ENCODE peak calls at places on chromosome 4, in six cellular contexts. One of them, this sample, is unnamed.

GRCh38 chr4:52983563-52984303 is 121.6 kb downstream of the RASL11B start:
- DNase-seq in Jurkat, Clone E6-1: peak; percentile 54
- DNase-seq in A549: peak; percentile 48
- DNase-seq in AG04450: peak; percentile 21
- DNase-seq in left ventricle myocardium inferior: no peak
- DNase-seq in brain microvascular endothelial cell: peak; percentile 45
- DNase-seq in this sample: peak; percentile 50

GRCh38 chr4:112119358-112119783 is 25.9 kb upstream of the FAM241A start:
- DNase-seq in Jurkat, Clone E6-1: no peak
- DNase-seq in A549: no peak
- DNase-seq in AG04450: no peak
- DNase-seq in left ventricle myocardium inferior: no peak
- DNase-seq in brain microvascular endothelial cell: no peak
- DNase-seq in this sample: no peak

GRCh38 chr4:181525641-181526040 is 717.6 kb upstream of the TENM3 start:
- DNase-seq in Jurkat, Clone E6-1: no peak
- DNase-seq in A549: no peak
- DNase-seq in AG04450: no peak
- DNase-seq in left ventricle myocardium inferior: no peak
- DNase-seq in brain microvascular endothelial cell: no peak
- DNase-seq in this sample: no peak

GRCh38 chr4:57081651-57082349 is 28.4 kb downstream of the IGFBP7 start:
- DNase-seq in Jurkat, Clone E6-1: no peak
- DNase-seq in A549: no peak
- DNase-seq in AG04450: no peak
- DNase-seq in left ventricle myocardium inferior: no peak
- DNase-seq in brain microvascular endothelial cell: no peak
- DNase-seq in this sample: no peak

GRCh38 chr4:5730993-5731975 is 20.3 kb downstream of the EVC start:
- DNase-seq in Jurkat, Clone E6-1: no peak
- DNase-seq in A549: no peak
- DNase-seq in AG04450: no peak
- DNase-seq in left ventricle myocardium inferior: no peak
- DNase-seq in brain microvascular endothelial cell: no peak
- DNase-seq in this sample: no peak

GRCh38 chr4:148776944-148777343 is 334.7 kb upstream of the NR3C2 start:
- DNase-seq in Jurkat, Clone E6-1: no peak
- DNase-seq in A549: no peak
- DNase-seq in AG04450: peak; percentile 11
- DNase-seq in left ventricle myocardium inferior: no peak
- DNase-seq in brain microvascular endothelial cell: peak; percentile 12
- DNase-seq in this sample: no peak

GRCh38 chr4:112817933-112818921 is 181.3 kb downstream of the LARP7 start:
- DNase-seq in Jurkat, Clone E6-1: no peak
- DNase-seq in A549: peak; percentile 74
- DNase-seq in AG04450: peak; percentile 56
- DNase-seq in left ventricle myocardium inferior: peak; percentile 34
- DNase-seq in brain microvascular endothelial cell: peak; percentile 96
- DNase-seq in this sample: no peak

GRCh38 chr4:184755278-184755677 is 21.4 kb upstream of the CENPU start:
- DNase-seq in Jurkat, Clone E6-1: no peak
- DNase-seq in A549: no peak
- DNase-seq in AG04450: no peak
- DNase-seq in left ventricle myocardium inferior: no peak
- DNase-seq in brain microvascular endothelial cell: peak; percentile 40
- DNase-seq in this sample: no peak

GRCh38 chr4:151993521-151993920 is 232.7 kb upstream of the GATB start:
- DNase-seq in Jurkat, Clone E6-1: no peak
- DNase-seq in A549: no peak
- DNase-seq in AG04450: no peak
- DNase-seq in left ventricle myocardium inferior: no peak
- DNase-seq in brain microvascular endothelial cell: no peak
- DNase-seq in this sample: no peak

GRCh38 chr4:16082038-16082423 is 1.8 kb downstream of the PROM1 start:
- DNase-seq in Jurkat, Clone E6-1: no peak
- DNase-seq in A549: no peak
- DNase-seq in AG04450: no peak
- DNase-seq in left ventricle myocardium inferior: no peak
- DNase-seq in brain microvascular endothelial cell: no peak
- DNase-seq in this sample: no peak

GRCh38 chr4:184969610-184970009 is 48.7 kb upstream of the HELT start:
- DNase-seq in Jurkat, Clone E6-1: no peak
- DNase-seq in A549: no peak
- DNase-seq in AG04450: no peak
- DNase-seq in left ventricle myocardium inferior: no peak
- DNase-seq in brain microvascular endothelial cell: no peak
- DNase-seq in this sample: no peak

GRCh38 chr4:72031868-72032619 is at the start of gene NPFFR2:
- DNase-seq in Jurkat, Clone E6-1: no peak
- DNase-seq in A549: no peak
- DNase-seq in AG04450: no peak
- DNase-seq in left ventricle myocardium inferior: peak; percentile 15
- DNase-seq in brain microvascular endothelial cell: peak; percentile 4
- DNase-seq in this sample: no peak

GRCh38 chr4:149292422-149293055 is 523.1 kb downstream of the IQCM start:
- DNase-seq in Jurkat, Clone E6-1: no peak
- DNase-seq in A549: no peak
- DNase-seq in AG04450: no peak
- DNase-seq in left ventricle myocardium inferior: peak; percentile 29
- DNase-seq in brain microvascular endothelial cell: no peak
- DNase-seq in this sample: no peak

GRCh38 chr4:68797618-68798017 is 18.2 kb upstream of the UGT2B10 start:
- DNase-seq in Jurkat, Clone E6-1: no peak
- DNase-seq in A549: no peak
- DNase-seq in AG04450: no peak
- DNase-seq in left ventricle myocardium inferior: no peak
- DNase-seq in brain microvascular endothelial cell: no peak
- DNase-seq in this sample: peak; percentile 0

DNA sequence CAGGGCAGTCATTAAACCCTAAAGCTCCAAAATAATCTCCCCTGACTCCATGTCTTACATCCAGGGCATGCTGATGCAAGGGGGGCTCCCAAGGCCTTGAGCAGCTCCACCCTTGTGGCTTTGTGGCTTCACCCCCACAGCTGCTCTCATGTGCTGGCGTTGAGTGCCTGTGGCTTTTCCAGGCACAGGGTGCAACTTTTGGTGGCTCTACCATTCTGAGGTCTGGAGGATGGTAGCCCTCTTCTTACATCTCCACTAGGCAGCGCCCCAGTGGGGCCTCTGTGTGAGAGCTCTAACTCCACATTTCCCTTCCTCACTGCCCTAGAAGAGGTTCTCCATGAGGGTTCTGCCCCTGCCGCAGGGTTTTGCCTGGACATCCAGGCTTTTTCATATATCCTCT is 35.1 kb downstream of the CFAP299 start:
- DNase-seq in Jurkat, Clone E6-1: no peak
- DNase-seq in A549: no peak
- DNase-seq in AG04450: no peak
- DNase-seq in left ventricle myocardium inferior: no peak
- DNase-seq in brain microvascular endothelial cell: no peak
- DNase-seq in this sample: no peak
- H3K4me3 ChIP-seq in Jurkat, Clone E6-1: no peak overlapping the region
- H3K4me3 ChIP-seq in A549: no peak overlapping the region
- H3K4me3 ChIP-seq in AG04450: no peak overlapping the region
- H3K4me3 ChIP-seq in left ventricle myocardium inferior: no peak overlapping the region
- H3K4me3 ChIP-seq in brain microvascular endothelial cell: no peak overlapping the region
- H3K4me3 ChIP-seq in this sample: no peak overlapping the region

GRCh38 chr4:107801766-107802211 is 22.9 kb upstream of the SGMS2 start:
- DNase-seq in Jurkat, Clone E6-1: no peak
- DNase-seq in A549: no peak
- DNase-seq in AG04450: no peak
- DNase-seq in left ventricle myocardium inferior: no peak
- DNase-seq in brain microvascular endothelial cell: no peak
- DNase-seq in this sample: no peak

GRCh38 chr4:107800686-107801085 is 24.0 kb upstream of the SGMS2 start:
- DNase-seq in Jurkat, Clone E6-1: no peak
- DNase-seq in A549: no peak
- DNase-seq in AG04450: no peak
- DNase-seq in left ventricle myocardium inferior: no peak
- DNase-seq in brain microvascular endothelial cell: no peak
- DNase-seq in this sample: no peak

GRCh38 chr4:107799634-107800033 is 25.1 kb upstream of the SGMS2 start:
- DNase-seq in Jurkat, Clone E6-1: no peak
- DNase-seq in A549: no peak
- DNase-seq in AG04450: no peak
- DNase-seq in left ventricle myocardium inferior: no peak
- DNase-seq in brain microvascular endothelial cell: no peak
- DNase-seq in this sample: no peak

DNA sequence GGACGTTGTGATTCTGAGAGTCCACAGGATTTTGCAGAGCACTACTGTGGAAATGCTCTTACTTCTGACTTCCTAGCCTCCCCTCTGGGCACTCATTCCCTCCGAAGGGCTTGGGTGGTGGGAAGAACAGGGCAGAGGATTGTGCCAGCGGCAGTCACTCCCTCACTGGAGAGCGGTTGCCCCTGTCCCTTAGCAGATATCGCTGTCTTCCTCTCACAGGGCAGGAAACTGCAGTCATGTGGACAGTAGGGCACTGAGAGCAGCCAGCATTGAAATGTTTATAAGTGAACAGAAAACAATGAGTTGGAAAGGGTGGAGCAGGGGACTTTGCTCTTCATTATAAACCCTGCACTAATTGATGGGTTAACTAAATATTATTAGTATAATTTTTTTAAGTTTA is 24.7 kb upstream of the SGMS2 start:
- DNase-seq in Jurkat, Clone E6-1: no peak
- DNase-seq in A549: no peak
- DNase-seq in AG04450: no peak
- DNase-seq in left ventricle myocardium inferior: no peak
- DNase-seq in brain microvascular endothelial cell: no peak
- DNase-seq in this sample: no peak
- H3K4me3 ChIP-seq in Jurkat, Clone E6-1: no peak overlapping the region
- H3K4me3 ChIP-seq in A549: no peak overlapping the region
- H3K4me3 ChIP-seq in AG04450: no peak overlapping the region
- H3K4me3 ChIP-seq in left ventricle myocardium inferior: peak overlapping the region; percentile 32
- H3K4me3 ChIP-seq in brain microvascular endothelial cell: no peak overlapping the region
- H3K4me3 ChIP-seq in this sample: no peak overlapping the region

DNA sequence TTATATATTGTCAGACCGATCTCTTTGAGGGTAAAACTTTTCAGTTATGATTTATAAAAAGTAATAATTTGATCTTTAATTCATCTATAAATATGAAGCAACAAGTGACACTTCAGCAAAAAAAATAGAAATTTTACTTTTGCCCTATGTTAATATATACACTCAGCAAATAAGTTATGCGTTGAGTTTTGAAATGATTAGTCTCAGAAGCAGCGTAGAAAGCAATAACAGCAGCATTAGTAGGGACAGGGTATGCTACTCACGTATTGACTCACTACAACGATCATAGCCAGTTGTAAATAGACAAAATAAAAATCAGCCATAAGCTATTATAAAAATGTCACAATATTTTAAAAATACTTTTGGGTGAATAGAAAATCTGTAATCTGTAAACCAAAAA is 1229.2 kb downstream of the ADGRL3 start:
- DNase-seq in Jurkat, Clone E6-1: no peak
- DNase-seq in A549: no peak
- DNase-seq in AG04450: no peak
- DNase-seq in left ventricle myocardium inferior: no peak
- DNase-seq in brain microvascular endothelial cell: no peak
- DNase-seq in this sample: no peak
- H3K4me3 ChIP-seq in Jurkat, Clone E6-1: no peak overlapping the region
- H3K4me3 ChIP-seq in A549: no peak overlapping the region
- H3K4me3 ChIP-seq in AG04450: no peak overlapping the region
- H3K4me3 ChIP-seq in left ventricle myocardium inferior: no peak overlapping the region
- H3K4me3 ChIP-seq in brain microvascular endothelial cell: no peak overlapping the region
- H3K4me3 ChIP-seq in this sample: no peak overlapping the region

GRCh38 chr4:73872331-73873108 is 3.3 kb downstream of the CXCL1 start:
- DNase-seq in Jurkat, Clone E6-1: no peak
- DNase-seq in A549: no peak
- DNase-seq in AG04450: no peak
- DNase-seq in left ventricle myocardium inferior: no peak
- DNase-seq in brain microvascular endothelial cell: no peak
- DNase-seq in this sample: no peak

GRCh38 chr4:73871911-73872310 is 2.7 kb downstream of the CXCL1 start:
- DNase-seq in Jurkat, Clone E6-1: no peak
- DNase-seq in A549: no peak
- DNase-seq in AG04450: no peak
- DNase-seq in left ventricle myocardium inferior: no peak
- DNase-seq in brain microvascular endothelial cell: no peak
- DNase-seq in this sample: no peak

GRCh38 chr4:73869130-73870055 is at the start of gene CXCL1:
- DNase-seq in Jurkat, Clone E6-1: no peak
- DNase-seq in A549: peak; percentile 19
- DNase-seq in AG04450: no peak
- DNase-seq in left ventricle myocardium inferior: peak; percentile 58
- DNase-seq in brain microvascular endothelial cell: no peak
- DNase-seq in this sample: no peak

GRCh38 chr4:73870260-73870659 is 1.1 kb downstream of the CXCL1 start:
- DNase-seq in Jurkat, Clone E6-1: no peak
- DNase-seq in A549: peak; percentile 48
- DNase-seq in AG04450: no peak
- DNase-seq in left ventricle myocardium inferior: no peak
- DNase-seq in brain microvascular endothelial cell: no peak
- DNase-seq in this sample: no peak

DNA sequence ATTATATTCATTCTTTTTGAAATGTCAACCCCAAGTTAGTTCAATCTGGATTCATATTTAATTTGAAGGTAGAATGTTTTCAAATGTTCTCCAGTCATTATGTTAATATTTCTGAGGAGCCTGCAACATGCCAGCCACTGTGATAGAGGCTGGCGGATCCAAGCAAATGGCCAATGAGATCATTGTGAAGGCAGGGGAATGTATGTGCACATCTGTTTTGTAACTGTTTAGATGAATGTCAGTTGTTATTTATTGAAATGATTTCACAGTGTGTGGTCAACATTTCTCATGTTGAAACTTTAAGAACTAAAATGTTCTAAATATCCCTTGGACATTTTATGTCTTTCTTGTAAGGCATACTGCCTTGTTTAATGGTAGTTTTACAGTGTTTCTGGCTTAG is 1.6 kb downstream of the CXCL1 start:
- DNase-seq in Jurkat, Clone E6-1: no peak
- DNase-seq in A549: no peak
- DNase-seq in AG04450: no peak
- DNase-seq in left ventricle myocardium inferior: no peak
- DNase-seq in brain microvascular endothelial cell: no peak
- DNase-seq in this sample: no peak
- H3K4me3 ChIP-seq in Jurkat, Clone E6-1: no peak overlapping the region
- H3K4me3 ChIP-seq in A549: peak overlapping the region; percentile 91
- H3K4me3 ChIP-seq in AG04450: no peak overlapping the region
- H3K4me3 ChIP-seq in left ventricle myocardium inferior: no peak overlapping the region
- H3K4me3 ChIP-seq in brain microvascular endothelial cell: no peak overlapping the region
- H3K4me3 ChIP-seq in this sample: no peak overlapping the region

DNA sequence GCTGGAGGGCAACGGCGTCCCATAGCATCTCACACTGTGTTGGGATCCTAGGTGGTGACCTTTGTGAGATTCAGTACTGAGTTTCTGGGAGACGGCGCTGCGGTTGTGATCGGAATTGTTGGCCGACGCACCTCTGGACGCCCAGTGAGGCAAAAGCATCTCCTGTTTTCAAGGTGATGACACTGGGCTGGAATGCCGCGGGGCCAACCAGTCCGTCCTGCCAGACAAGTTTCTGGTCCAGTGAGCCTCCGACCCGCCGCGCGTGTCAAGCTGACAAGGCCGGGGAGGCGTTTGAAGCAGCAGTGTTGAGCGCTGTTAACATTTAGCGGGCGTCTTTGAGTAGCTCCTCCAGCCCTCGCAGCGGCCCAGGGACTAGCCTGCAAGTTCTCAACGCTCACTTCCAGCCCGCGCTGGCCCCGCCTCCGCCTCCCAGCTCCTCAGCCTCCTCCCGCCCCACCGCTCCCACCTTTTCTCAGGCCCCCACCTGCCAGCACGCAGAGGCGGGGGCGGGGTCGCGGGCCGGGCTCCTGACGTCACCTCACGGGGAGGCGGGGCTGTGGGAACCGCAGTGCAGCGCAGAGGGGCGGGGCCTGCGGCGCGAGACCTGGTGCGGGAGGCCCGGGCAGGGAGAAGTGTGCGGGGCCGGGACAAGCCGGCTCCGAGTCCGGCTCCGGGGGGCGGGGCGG is 482 bp upstream of the CDS1 start:
- DNase-seq in Jurkat, Clone E6-1: peak; percentile 47
- DNase-seq in A549: peak; percentile 68
- DNase-seq in AG04450: no peak
- DNase-seq in left ventricle myocardium inferior: peak; percentile 83
- DNase-seq in brain microvascular endothelial cell: peak; percentile 53
- DNase-seq in this sample: no peak
- H3K4me3 ChIP-seq in Jurkat, Clone E6-1: peak overlapping the region; percentile 44
- H3K4me3 ChIP-seq in A549: peak overlapping the region; percentile 72
- H3K4me3 ChIP-seq in AG04450: peak overlapping the region; percentile 58
- H3K4me3 ChIP-seq in left ventricle myocardium inferior: peak overlapping the region; percentile 89
- H3K4me3 ChIP-seq in brain microvascular endothelial cell: peak overlapping the region; percentile 60
- H3K4me3 ChIP-seq in this sample: peak overlapping the region; percentile 90

This sample was measured in SK-N-MC.